ENCODE peak calls at places on chromosomes 6 and 20, in four cellular contexts. C, E, F and D are unnamed samples.
A peak's percentile ranks its signal among the peaks of the same experiment; 100 is the strongest.

GRCh38 chr6:39791311-39791710 is 865 bp upstream of the DAAM2 start:
- DNase-seq in E (peak; percentile 7), C (no peak), F (no peak), D (no peak)

GRCh38 chr6:108030223-108030622 is 44.3 kb downstream of the OSTM1 start:
- DNase-seq in C (no peak), F (no peak), E (no peak), D (no peak)

GRCh38 chr6:157532963-157533362 is 152.0 kb downstream of the ZDHHC14 start:
- DNase-seq in E (no peak), F (no peak), C (no peak), D (no peak)

GRCh38 chr6:144415014-144415413 is 129.9 kb downstream of the UTRN start:
- DNase-seq in C (no peak), F (peak; percentile 87), E (no peak), D (no peak)

GRCh38 chr6:149903938-149904611 is 6.2 kb upstream of the RAET1E start:
- DNase-seq in E (no peak), F (no peak), C (no peak), D (no peak)

GRCh38 chr6:112251170-112251945 is 3.0 kb downstream of the LAMA4 start:
- DNase-seq in F (peak; percentile 94), E (no peak), C (no peak), D (no peak)

GRCh38 chr6:842141-842540 is 149.2 kb upstream of the EXOC2 start:
- DNase-seq in F (no peak), E (no peak), C (no peak), D (no peak)

GRCh38 chr6:38933426-38933825 is 115.2 kb upstream of the GLP1R start:
- DNase-seq in E (peak; percentile 25), F (no peak), C (no peak), D (no peak)

DNA sequence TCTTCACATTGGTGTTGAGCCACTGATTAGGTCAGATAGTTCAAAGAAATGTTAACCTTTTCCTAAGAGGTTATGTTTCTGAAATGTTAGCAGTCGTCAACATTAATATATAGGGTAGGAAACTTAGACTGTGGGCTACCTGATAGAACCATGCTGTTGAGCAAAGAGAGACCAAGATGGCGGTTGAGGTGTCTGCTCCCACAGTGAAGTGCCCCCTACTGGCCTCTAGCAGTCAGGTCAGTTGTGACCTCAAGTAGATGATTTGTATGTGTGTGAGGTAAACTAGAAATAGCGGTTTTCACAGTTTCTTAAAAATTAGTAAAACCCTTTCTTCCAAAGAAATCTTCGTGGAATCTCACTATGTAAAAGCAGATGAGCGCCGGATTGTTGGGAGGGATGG is 40.3 kb downstream of the MTHFD1L start:
- DNase-seq in F (no peak), C (no peak), E (no peak), D (no peak)
- TF ChIP-seq CTCF in F (peak; percentile 61), C (no peak), E (peak; percentile 50), D (peak; percentile 17)

GRCh38 chr6:168817558-168818159 is 376.7 kb downstream of the SMOC2 start:
- DNase-seq in E (no peak), F (no peak), C (no peak), D (no peak)

GRCh38 chr6:168819546-168819945 is 378.6 kb downstream of the SMOC2 start:
- DNase-seq in C (no peak), E (no peak), F (no peak), D (no peak)

GRCh38 chr6:168815229-168815628 is 374.2 kb downstream of the SMOC2 start:
- DNase-seq in F (no peak), C (no peak), E (peak; percentile 11), D (no peak)
- TF ChIP-seq CTCF in F (peak; percentile 48), C (no peak), E (peak; percentile 57), D (no peak)

GRCh38 chr6:84685983-84686584 is 78.3 kb downstream of the TBX18 start:
- DNase-seq in E (peak; percentile 38), C (no peak), F (no peak), D (peak; percentile 22)
- TF ChIP-seq CTCF in E (peak; percentile 61), C (peak; percentile 38), F (peak; percentile 68), D (peak; percentile 34)

GRCh38 chr6:35972471-35972985 is 51.6 kb upstream of the SRPK1 start:
- DNase-seq in F (no peak), E (peak; percentile 11), C (peak; percentile 9), D (no peak)
- TF ChIP-seq CTCF in F (no peak), E (no peak), C (peak; percentile 11), D (no peak)

DNA sequence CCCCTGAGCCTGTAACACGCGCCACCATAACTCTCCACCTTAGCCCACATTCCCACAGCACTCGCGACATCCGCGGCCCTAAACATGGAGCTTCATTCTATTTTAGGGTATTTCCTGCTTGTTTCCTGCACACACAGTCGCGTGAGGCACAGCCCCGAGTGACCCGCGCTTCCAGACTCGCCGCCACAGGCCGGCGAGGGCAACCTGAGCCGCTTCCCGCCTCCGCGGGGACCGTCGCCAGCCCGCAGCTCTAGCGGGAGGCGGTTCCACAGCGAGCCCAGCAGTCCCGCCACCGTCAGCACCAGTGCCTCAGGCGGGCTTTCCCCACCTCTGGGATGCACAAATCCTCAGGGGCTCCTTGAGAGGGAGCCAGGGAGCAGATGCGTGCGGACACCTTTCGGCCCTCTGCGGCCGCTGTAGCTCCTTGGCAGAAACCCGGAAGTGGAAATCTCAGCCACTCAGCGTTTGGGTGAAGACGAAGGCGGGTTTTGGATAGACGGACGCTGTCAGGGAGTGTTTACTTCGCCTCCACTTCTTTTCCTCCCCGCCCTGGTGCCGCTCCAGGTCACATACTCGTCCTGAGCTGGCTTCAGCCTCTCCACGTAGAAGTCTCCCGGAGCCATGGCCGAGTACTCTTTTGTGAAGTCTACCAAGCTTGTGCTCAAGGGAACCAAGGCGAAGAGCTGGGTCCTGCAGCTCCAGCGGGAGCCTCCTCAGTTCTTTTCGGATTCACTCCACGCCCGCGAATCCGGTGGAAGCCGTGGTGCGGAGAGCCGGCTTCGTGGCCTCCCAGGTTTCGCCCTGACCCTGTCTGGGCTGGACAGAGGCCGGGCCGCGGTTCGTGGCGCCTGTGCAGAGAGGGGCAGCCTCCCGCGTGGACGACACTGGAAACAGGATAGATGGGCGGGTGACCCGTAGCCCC is 2177.4 kb upstream of the DEFB115 start:
- DNase-seq in E (no peak), C (no peak), F (peak; percentile 76), D (no peak)
- TF ChIP-seq CTCF in E (no peak), C (no peak), F (no peak), D (no peak)

GRCh38 chr6:32195652-32195901 is 3.1 kb upstream of the GPSM3 start:
- DNase-seq in E (peak; percentile 100), C (peak; percentile 99), F (peak; percentile 98), D (peak; percentile 98)
- TF ChIP-seq CTCF in E (peak; percentile 12), C (peak; percentile 45), F (no peak), D (peak; percentile 22)

DNA sequence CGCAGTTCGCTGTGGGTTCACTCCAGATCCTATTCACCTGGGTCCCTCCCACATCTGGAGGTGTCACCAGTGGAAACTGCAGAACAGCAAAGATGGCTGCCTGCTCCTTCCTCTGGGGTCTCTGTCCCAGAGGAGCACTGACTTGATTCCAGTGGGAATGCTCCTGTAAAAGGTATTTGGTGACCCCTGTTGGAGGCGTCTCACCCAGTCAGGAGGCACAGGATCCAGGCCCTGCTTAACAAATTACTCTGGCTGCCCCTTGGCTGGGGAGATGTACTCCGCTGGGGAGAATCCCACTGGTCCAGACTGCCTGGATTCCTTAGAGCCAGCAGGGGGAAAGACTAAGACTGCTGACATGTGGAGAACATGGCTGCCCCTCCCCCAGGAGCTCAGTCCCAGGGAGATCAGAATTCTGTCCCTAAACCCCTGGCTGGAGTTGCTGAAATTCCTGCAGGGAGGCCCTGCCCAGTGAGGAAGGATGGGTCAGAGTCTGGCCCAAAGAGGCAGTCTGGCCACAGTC is 483.0 kb downstream of the CBLN4 start:
- DNase-seq in E (no peak), F (no peak), C (no peak), D (no peak)
- TF ChIP-seq CTCF in E (no peak), F (no peak), C (no peak), D (no peak)

GRCh38 chr6:125516644-125517043 is 214.9 kb upstream of the HDDC2 start:
- DNase-seq in C (no peak), E (no peak), F (no peak), D (no peak)

GRCh38 chr6:125510405-125510804 is 208.6 kb upstream of the HDDC2 start:
- DNase-seq in C (no peak), F (no peak), E (no peak), D (no peak)

GRCh38 chr6:125512621-125513020 is 210.9 kb upstream of the HDDC2 start:
- DNase-seq in F (no peak), E (peak; percentile 16), C (no peak), D (peak; percentile 21)

GRCh38 chr6:125511809-125512341 is 210.1 kb upstream of the HDDC2 start:
- DNase-seq in C (peak; percentile 32), F (no peak), E (peak; percentile 4), D (no peak)

DNA sequence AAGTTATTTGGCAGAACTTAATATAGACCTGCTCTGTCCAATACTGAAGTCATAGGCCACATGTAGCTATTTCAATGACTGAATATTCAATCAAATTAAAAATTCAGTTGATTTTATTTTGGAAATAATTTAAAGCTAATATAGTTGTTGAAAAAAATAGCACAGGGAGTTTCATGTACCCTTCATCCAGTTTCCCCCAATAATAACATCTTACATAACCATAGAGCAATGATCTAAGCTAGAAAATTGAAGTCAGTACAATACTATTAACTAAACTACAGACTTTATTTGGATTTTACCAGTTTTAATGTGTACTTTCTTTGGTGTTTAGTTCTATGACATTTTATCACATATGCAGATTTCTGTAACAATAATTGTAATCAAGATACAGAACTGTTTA is 212.2 kb upstream of the HDDC2 start:
- DNase-seq in F (no peak), C (no peak), E (no peak), D (no peak)
- TF ChIP-seq CTCF in F (no peak), C (no peak), E (no peak), D (no peak)

DNA sequence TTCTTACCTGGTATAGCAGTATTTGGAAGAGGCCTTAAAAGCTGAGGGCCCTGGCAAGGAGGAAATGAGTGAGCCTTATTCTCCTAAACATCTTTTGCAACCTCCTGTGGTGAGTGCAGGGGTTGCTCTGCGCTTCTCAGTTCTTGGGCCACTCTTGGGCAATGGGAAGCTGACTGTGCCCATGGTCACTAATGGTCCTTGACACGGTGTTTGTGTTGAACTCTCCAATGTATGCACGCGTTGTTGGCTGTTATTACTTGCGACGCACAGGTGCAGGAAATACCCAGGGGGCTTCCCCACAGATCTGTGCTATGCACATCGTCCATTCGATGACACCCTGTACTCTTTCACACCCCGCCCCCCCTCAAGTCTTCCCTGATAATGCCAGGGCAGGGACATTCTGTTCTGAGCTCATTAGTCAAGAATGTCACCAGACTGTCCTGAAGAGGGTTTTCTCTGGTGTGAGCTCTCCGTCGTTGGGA is 79.7 kb downstream of the EDN1 start:
- DNase-seq in E (no peak), F (peak; percentile 75), C (no peak), D (peak; percentile 56)
- TF ChIP-seq CTCF in E (no peak), F (peak; percentile 21), C (no peak), D (no peak)